ENCODE peak calls at places on chromosomes 4 and X, in seven cellular contexts. G is hepatocyte; F is T-helper 9 cell; R is LoVo; C is iris pigment epithelial cell; W is stimulated activated CD4-positive, alpha-beta T cell treated with anti-CD3 and anti-CD28 coated beads, Interleukin-15, amount 100 ng/mL, for 1 hour; Y is endothelial cell. X is an unnamed sample.

GRCh38 chr4:33357121-33357520 is 2637.0 kb downstream of the PCDH7 start:
- DNase-seq in F (no peak), Y (no peak), R (no peak), W (no peak), C (no peak), G (no peak), X (no peak)

GRCh38 chr4:118284169-118284568 is 68.6 kb downstream of the PRSS12 start:
- DNase-seq in F (no peak), C (no peak), G (no peak), Y (no peak), W (no peak), R (no peak), X (no peak)

GRCh38 chrX:25068340-25068739 is 52.6 kb upstream of the ARX start:
- DNase-seq in W (no peak), G (no peak), C (no peak), F (no peak), Y (no peak), R (no peak), X (no peak)

GRCh38 chr4:74661427-74662171 is 132.7 kb downstream of the BTC start:
- DNase-seq in R (no peak), C (peak), Y (no peak), G (no peak), W (no peak), F (no peak), X (no peak)

GRCh38 chr4:76737180-76737579 is 160.8 kb downstream of the SOWAHB start:
- DNase-seq in Y (no peak), C (no peak), W (no peak), F (no peak), R (no peak), G (no peak), X (no peak)

GRCh38 chr4:22474636-22475310 is 41.1 kb downstream of the ADGRA3 start:
- DNase-seq in C (peak), G (no peak), Y (no peak), F (no peak), W (no peak), R (no peak), X (no peak)

GRCh38 chr4:186931519-186931918 is 207.9 kb upstream of the FAT1 start:
- DNase-seq in F (no peak), W (no peak), G (no peak), C (peak), Y (no peak), R (no peak), X (no peak)

GRCh38 chr4:71833175-71833900 is 49.5 kb upstream of the GC start:
- DNase-seq in W (no peak), R (peak), C (no peak), F (no peak), G (no peak), Y (no peak), X (no peak)

GRCh38 chrX:96182366-96182765 is 502.3 kb upstream of the DIAPH2 start:
- DNase-seq in C (peak), Y (peak), G (peak), R (no peak), W (no peak), F (no peak), X (no peak)

GRCh38 chr4:82753725-82754410 is 44.7 kb downstream of the SCD5 start:
- DNase-seq in G (no peak), R (no peak), F (no peak), Y (no peak), C (no peak), W (no peak), X (no peak)

GRCh38 chrX:148552775-148553174 is 52.4 kb downstream of the AFF2 start:
- DNase-seq in Y (no peak), F (no peak), W (no peak), R (no peak), C (no peak), G (no peak), X (no peak)

GRCh38 chr4:102868153-102868781 is 525 bp upstream of the CISD2 start:
- DNase-seq in R (no peak), F (peak), G (no peak), Y (peak), W (no peak), C (no peak), X (no peak)

GRCh38 chr4:876780-877179 is 50.9 kb upstream of the CPLX1 start:
- DNase-seq in C (no peak), R (no peak), G (no peak), F (no peak), Y (peak), W (no peak), X (no peak)

GRCh38 chr4:56400560-56400959 is 13.3 kb upstream of the AASDH start:
- DNase-seq in G (no peak), R (no peak), Y (no peak), C (no peak), W (no peak), F (no peak), X (no peak)

GRCh38 chrX:78333521-78333920 is 6.1 kb upstream of the CYSLTR1 start:
- DNase-seq in C (no peak), G (no peak), F (no peak), Y (no peak), R (no peak), W (no peak), X (no peak)

GRCh38 chr4:155609455-155610059 is 57.1 kb upstream of the GUCY1A1 start:
- DNase-seq in R (no peak), F (no peak), G (no peak), Y (no peak), W (no peak), C (peak), X (no peak)

GRCh38 chrX:40663078-40663740 is 15.8 kb upstream of the CXorf38 start:
- DNase-seq in R (no peak), C (no peak), F (no peak), Y (no peak), G (no peak), W (no peak), X (no peak)

GRCh38 chr4:77127837-77128621 is 29.0 kb upstream of the CCNG2 start:
- DNase-seq in G (no peak), W (no peak), Y (no peak), R (no peak), F (no peak), C (no peak), X (no peak)

GRCh38 chr4:8772499-8773123 is 99.0 kb downstream of the HMX1 start:
- DNase-seq in G (no peak), W (no peak), R (no peak), C (no peak), F (no peak), Y (no peak), X (no peak)

GRCh38 chrX:133966199-133966598 is 19.2 kb downstream of the GPC3 start:
- DNase-seq in F (no peak), W (no peak), R (no peak), G (no peak), Y (no peak), C (no peak), X (no peak)

GRCh38 chrX:46882266-46882665 is 30.0 kb upstream of the JADE3 start:
- DNase-seq in G (no peak), R (no peak), Y (no peak), C (no peak), F (no peak), W (no peak), X (no peak)

GRCh38 chr4:32087211-32087610 is 1367.0 kb downstream of the PCDH7 start:
- DNase-seq in F (no peak), Y (no peak), R (no peak), C (no peak), G (no peak), W (no peak), X (no peak)

GRCh38 chrX:80578518-80579105 is 158.4 kb downstream of the TENT5D start:
- DNase-seq in W (no peak), R (peak), C (peak), F (no peak), Y (no peak), G (peak), X (peak)

GRCh38 chr4:110748071-110748470 is 125.2 kb upstream of the PITX2 start:
- DNase-seq in G (no peak), C (no peak), R (no peak), F (no peak), W (no peak), Y (no peak), X (no peak)

GRCh38 chrX:7062912-7063311 is 84.6 kb upstream of the STS start:
- DNase-seq in R (no peak), C (peak), Y (no peak), G (no peak), W (no peak), F (no peak), X (no peak)

GRCh38 chrX:10781847-10782530 is 161.6 kb upstream of the MID1 start:
- DNase-seq in R (no peak), G (no peak), Y (no peak), C (no peak), W (no peak), F (no peak), X (no peak)

GRCh38 chrX:40132751-40133150 is 35.0 kb upstream of the BCOR start:
- DNase-seq in F (no peak), R (peak), C (peak), Y (no peak), G (peak), W (no peak), X (no peak)

GRCh38 chrX:131649741-131650140 is 105.9 kb downstream of the OR13H1 start:
- DNase-seq in G (no peak), F (no peak), Y (no peak), W (no peak), R (no peak), C (no peak), X (no peak)